ENCODE peak calls at places on chromosomes 16 and 17, in five cellular contexts. E, F, A, W and V are unnamed samples.

GRCh38 chr17:11081342-11081741 is 159.7 kb upstream of the SHISA6 start:
- DNase-seq in E (no peak), A (no peak), W (no peak), F (no peak), V (no peak)

GRCh38 chr16:48559462-48560211 is 50.3 kb downstream of the N4BP1 start:
- DNase-seq in E (no peak), A (peak), F (no peak), W (no peak), V (peak)

GRCh38 chr17:65103896-65104295 is 33.3 kb upstream of the RGS9 start:
- DNase-seq in A (no peak), W (no peak), E (no peak), F (no peak), V (peak)

GRCh38 chr17:80724723-80725388 is 180.2 kb downstream of the RPTOR start:
- DNase-seq in E (peak), A (no peak), F (no peak), W (no peak), V (no peak)

GRCh38 chr16:26816885-26817571 is 249.7 kb upstream of the C16orf82 start:
- DNase-seq in W (no peak), E (no peak), F (no peak), A (no peak), V (no peak)

GRCh38 chr17:1766382-1767135 is 4.7 kb downstream of the SERPINF1 start:
- DNase-seq in A (peak), F (no peak), E (no peak), W (no peak), V (no peak)

GRCh38 chr16:12837344-12837743 is 33.7 kb upstream of the CPPED1 start:
- DNase-seq in A (no peak), F (no peak), W (no peak), E (no peak), V (no peak)

GRCh38 chr16:53041196-53041977 is 11.3 kb downstream of the CHD9NB start:
- DNase-seq in A (no peak), F (peak), W (no peak), E (no peak), V (peak)

GRCh38 chr16:28181557-28181914 is 30.2 kb downstream of the XPO6 start:
- DNase-seq in F (no peak), E (peak), A (no peak), W (no peak), V (peak)

GRCh38 chr16:10557750-10558149 is 22.6 kb downstream of the EMP2 start:
- DNase-seq in A (no peak), F (no peak), W (no peak), E (no peak), V (no peak)

GRCh38 chr16:24568392-24568791 is 29.0 kb downstream of the RBBP6 start:
- DNase-seq in W (no peak), A (no peak), E (no peak), F (no peak), V (peak)

GRCh38 chr16:89137666-89138512 is 33.7 kb upstream of the CDH15 start:
- DNase-seq in F (no peak), E (no peak), W (no peak), A (no peak), V (no peak)

GRCh38 chr16:23145608-23146007 is 3.6 kb downstream of the USP31 start:
- DNase-seq in F (no peak), A (no peak), W (no peak), E (no peak), V (no peak)

GRCh38 chr17:27793906-27794380 is 6.4 kb downstream of the NOS2 start:
- DNase-seq in A (no peak), E (no peak), W (no peak), F (no peak), V (peak)

GRCh38 chr16:88810166-88810867 is 1.4 kb downstream of the APRT start:
- DNase-seq in W (no peak), F (no peak), A (no peak), E (no peak), V (no peak)

GRCh38 chr16:7505495-7505894 is 172.8 kb downstream of the RBFOX1 start:
- DNase-seq in F (peak), A (no peak), W (no peak), E (no peak), V (no peak)

GRCh38 chr17:33461051-33461450 is 168.0 kb upstream of the ASIC2 start:
- DNase-seq in W (no peak), E (no peak), A (no peak), F (no peak), V (no peak)

GRCh38 chr16:12147681-12148479 is 171.3 kb downstream of the SNX29 start:
- DNase-seq in F (peak), A (peak), E (no peak), W (no peak), V (peak)

GRCh38 chr16:79366635-79367034 is 233.9 kb downstream of the MAF start:
- DNase-seq in F (no peak), A (no peak), E (no peak), W (no peak), V (no peak)

GRCh38 chr17:76585649-76586593 is at the start of gene ST6GALNAC2:
- DNase-seq in W (peak), A (peak), E (no peak), F (no peak), V (no peak)

GRCh38 chr16:49130397-49130796 is 151.2 kb downstream of the CBLN1 start:
- DNase-seq in F (no peak), E (no peak), A (no peak), W (no peak), V (no peak)

GRCh38 chr16:81096715-81097208 is 567 bp upstream of the GCSH start:
- DNase-seq in W (no peak), E (no peak), A (no peak), F (peak), V (no peak)

GRCh38 chr16:3734758-3735221 is 17.5 kb upstream of the TRAP1 start:
- DNase-seq in E (no peak), A (no peak), W (no peak), F (peak), V (no peak)

GRCh38 chr17:44541884-44542581 is 15.3 kb upstream of the FZD2 start:
- DNase-seq in A (peak), F (no peak), E (no peak), W (no peak), V (no peak)